ENCODE peak calls at places on chromosomes 4 and X, in six cellular contexts. S, Z, X, D, L and H are unnamed samples.

GRCh38 chrX:80812176-80812575 is 2.5 kb upstream of the BRWD3 start:
- DNase-seq in S (peak; percentile 2), Z (peak; percentile 54), X (peak; percentile 42), D (no peak), L (no peak), H (peak; percentile 13)

GRCh38 chr4:67054901-67055300 is 490.4 kb downstream of the CENPC start:
- DNase-seq in S (no peak), Z (no peak), X (no peak), D (no peak), L (no peak), H (no peak)

GRCh38 chr4:184329235-184330007 is 111.7 kb upstream of the ENPP6 start:
- DNase-seq in S (no peak), Z (no peak), X (no peak), D (no peak), L (peak; percentile 40), H (no peak)

GRCh38 chr4:112153222-112153791 is 8.1 kb downstream of the FAM241A start:
- DNase-seq in S (no peak), Z (no peak), X (no peak), D (no peak), L (no peak), H (no peak)

GRCh38 chr4:170400346-170400745 is 310.6 kb upstream of the AADAT start:
- DNase-seq in S (no peak), Z (no peak), X (peak; percentile 18), D (no peak), L (no peak), H (no peak)

GRCh38 chr4:107050525-107051135 is 14.5 kb upstream of the DKK2 start:
- DNase-seq in S (peak; percentile 3), Z (no peak), X (peak; percentile 44), D (no peak), L (no peak), H (no peak)

GRCh38 chr4:86788826-86789225 is 60.4 kb downstream of the SLC10A6 start:
- DNase-seq in S (no peak), Z (no peak), X (no peak), D (no peak), L (no peak), H (no peak)

GRCh38 chr4:105158837-105159236 is 12.2 kb downstream of the TET2 start:
- DNase-seq in S (no peak), Z (no peak), X (no peak), D (no peak), L (peak; percentile 84), H (no peak)

GRCh38 chr4:110268352-110268751 is 69.9 kb upstream of the ELOVL6 start:
- DNase-seq in S (no peak), Z (no peak), X (no peak), D (no peak), L (no peak), H (no peak)

GRCh38 chrX:9285342-9285771 is 179.5 kb upstream of the TBL1X start:
- DNase-seq in S (no peak), Z (no peak), X (no peak), D (no peak), L (no peak), H (no peak)

GRCh38 chrX:12895856-12896255 is 10.6 kb upstream of the TLR8 start:
- DNase-seq in S (no peak), Z (no peak), X (no peak), D (no peak), L (no peak), H (no peak)

GRCh38 chr4:38365748-38366310 is 298.2 kb upstream of the KLF3 start:
- DNase-seq in S (no peak), Z (no peak), X (no peak), D (no peak), L (no peak), H (no peak)

GRCh38 chr4:115470763-115471162 is 357.3 kb upstream of the NDST4 start:
- DNase-seq in S (no peak), Z (no peak), X (no peak), D (no peak), L (no peak), H (no peak)

GRCh38 chr4:153518637-153519384 is 52.7 kb downstream of the TMEM131L start:
- DNase-seq in S (no peak), Z (no peak), X (no peak), D (no peak), L (peak; percentile 72), H (no peak)

GRCh38 chr4:81042578-81043365 is 12.3 kb downstream of the BMP3 start:
- DNase-seq in S (no peak), Z (no peak), X (no peak), D (no peak), L (no peak), H (no peak)

GRCh38 chr4:81040175-81040659 is 9.7 kb downstream of the BMP3 start:
- DNase-seq in S (no peak), Z (no peak), X (peak; percentile 68), D (no peak), L (no peak), H (no peak)

GRCh38 chr4:81038636-81039350 is 8.3 kb downstream of the BMP3 start:
- DNase-seq in S (no peak), Z (no peak), X (peak; percentile 8), D (no peak), L (no peak), H (no peak)

DNA sequence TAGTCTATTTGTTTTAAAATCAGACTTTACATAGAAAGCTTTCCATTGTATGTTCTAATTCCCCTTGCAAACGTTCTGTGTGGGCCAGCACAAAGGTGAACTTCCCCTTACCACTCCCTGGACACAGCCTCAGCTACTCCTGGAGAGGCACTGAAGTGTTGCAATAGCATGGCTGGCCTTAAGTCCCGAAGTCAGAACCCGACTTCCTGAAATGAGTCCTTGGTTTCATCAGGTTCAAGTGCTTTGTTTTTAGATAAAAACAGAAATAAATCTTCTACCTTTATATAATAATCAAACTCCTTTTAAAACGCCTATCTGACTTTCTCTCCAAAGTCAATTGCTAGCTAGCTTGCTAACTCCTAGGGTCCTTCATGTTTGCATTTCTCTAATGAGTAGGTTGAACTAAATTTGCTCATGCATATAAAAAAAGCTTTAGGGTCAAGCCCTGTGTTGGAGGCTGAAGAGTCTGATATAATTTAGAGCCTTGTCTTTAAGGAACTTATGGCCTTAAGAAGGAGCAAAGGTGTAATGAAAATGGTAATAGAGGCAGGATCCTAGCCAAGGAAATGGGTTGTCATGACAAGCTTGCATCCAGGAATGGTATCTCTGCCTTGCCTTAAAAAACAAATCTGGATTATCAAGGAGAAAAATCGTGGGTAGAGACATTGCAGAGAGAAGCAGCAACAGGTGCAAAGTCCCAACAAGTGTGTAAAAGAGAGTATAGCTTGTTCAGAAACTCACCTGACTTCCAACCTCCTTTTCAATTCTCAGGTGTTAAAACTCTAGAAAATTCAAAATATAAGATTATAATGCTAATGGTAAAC is 9.1 kb downstream of the BMP3 start:
- DNase-seq in S (no peak), Z (peak; percentile 53), X (peak; percentile 17), D (no peak), L (no peak), H (no peak)
- H3K27ac ChIP-seq in S (no peak overlapping the region), Z (no peak overlapping the region), X (no peak overlapping the region), D (no peak overlapping the region), L (no peak overlapping the region), H (no peak overlapping the region)

GRCh38 chr4:103787057-103787456 is 67.3 kb upstream of the TACR3 start:
- DNase-seq in S (no peak), Z (no peak), X (no peak), D (no peak), L (no peak), H (no peak)
- H3K27ac ChIP-seq in S (no peak overlapping the region), Z (no peak overlapping the region), X (no peak overlapping the region), D (no peak overlapping the region), L (no peak overlapping the region), H (no peak overlapping the region)

GRCh38 chrX:24090300-24091200 is 35.8 kb downstream of the EIF2S3 start:
- DNase-seq in S (no peak), Z (no peak), X (no peak), D (no peak), L (no peak), H (no peak)

GRCh38 chrX:24082446-24082845 is 27.7 kb downstream of the EIF2S3 start:
- DNase-seq in S (no peak), Z (no peak), X (no peak), D (no peak), L (no peak), H (no peak)

GRCh38 chrX:24081661-24082154 is 27.0 kb downstream of the EIF2S3 start:
- DNase-seq in S (peak; percentile 3), Z (peak; percentile 77), X (peak; percentile 65), D (no peak), L (peak; percentile 45), H (peak; percentile 10)

GRCh38 chrX:24080670-24081069 is 25.9 kb downstream of the EIF2S3 start:
- DNase-seq in S (no peak), Z (no peak), X (peak; percentile 12), D (no peak), L (no peak), H (no peak)

DNA sequence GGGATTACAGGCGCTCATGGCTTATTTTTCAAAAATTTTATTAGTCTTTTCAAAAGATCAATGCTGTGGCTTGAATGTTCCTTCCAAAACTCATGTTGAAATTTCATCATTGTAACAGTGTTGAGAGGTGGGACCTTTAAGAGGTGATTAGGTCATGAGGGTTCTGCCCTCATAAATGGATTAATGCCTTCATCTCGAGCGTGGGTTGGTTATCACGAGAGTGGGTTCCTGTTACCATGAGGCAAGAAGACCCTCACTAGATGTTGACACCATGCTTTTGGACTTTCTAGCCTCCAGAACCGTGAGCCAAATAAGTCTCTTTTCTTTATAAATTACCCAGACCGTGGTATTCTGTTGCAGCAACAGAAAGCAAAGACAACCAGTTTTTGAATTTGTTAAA is 30.4 kb downstream of the EIF2S3 start:
- DNase-seq in S (no peak), Z (no peak), X (no peak), D (no peak), L (no peak), H (no peak)
- H3K27ac ChIP-seq in S (no peak overlapping the region), Z (no peak overlapping the region), X (no peak overlapping the region), D (no peak overlapping the region), L (no peak overlapping the region), H (no peak overlapping the region)

DNA sequence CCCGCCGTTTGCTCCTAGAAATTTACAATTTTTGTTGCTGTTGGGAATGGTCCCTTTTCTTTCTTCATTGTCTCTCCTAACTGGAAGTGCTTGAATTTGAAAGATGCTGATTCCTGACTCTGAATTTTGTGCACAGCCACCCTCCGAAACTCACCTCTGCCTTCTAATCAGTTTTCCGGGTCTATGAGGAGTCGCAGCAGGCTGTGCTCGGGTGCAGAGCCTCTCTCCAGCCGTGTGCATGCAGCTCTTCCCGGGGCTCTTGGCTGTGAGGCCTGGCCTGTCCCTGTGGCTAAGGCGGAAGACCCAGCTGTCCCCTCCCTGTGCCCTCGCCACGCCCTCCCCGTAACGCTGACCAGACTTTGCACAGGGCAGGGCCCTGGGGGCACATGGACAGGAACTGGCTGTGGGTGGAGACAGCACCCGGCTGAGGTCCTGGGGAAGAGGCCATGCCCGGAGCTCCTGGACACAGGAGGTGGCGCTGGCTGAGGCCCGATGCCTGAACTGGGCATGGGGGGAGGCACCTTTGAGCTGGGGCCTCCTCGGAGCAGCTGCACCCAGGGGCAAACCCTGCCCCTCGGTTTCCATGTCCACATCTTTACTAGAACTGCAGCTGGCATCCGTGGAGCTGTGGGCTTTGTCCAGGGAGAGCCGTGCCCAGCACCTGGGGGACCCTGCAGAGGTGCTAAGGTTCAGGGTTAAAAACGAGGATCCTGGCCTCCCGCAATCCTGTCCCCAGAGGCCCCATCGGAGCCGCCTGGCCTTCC is 32.6 kb upstream of the SPON2 start:
- DNase-seq in S (no peak), Z (peak; percentile 88), X (no peak), D (no peak), L (peak; percentile 97), H (no peak)
- H3K27ac ChIP-seq in S (no peak overlapping the region), Z (no peak overlapping the region), X (no peak overlapping the region), D (no peak overlapping the region), L (peak overlapping the region; percentile 55), H (no peak overlapping the region)